ENCODE peak calls at places on chromosome 7, in seven cellular contexts. One of them, this sample, is unnamed.

GRCh38 chr7:84637568-84638338 is 443.2 kb upstream of the SEMA3A start:
- DNase-seq in spleen: peak
- DNase-seq in endothelial cell: no peak
- DNase-seq in dorsolateral prefrontal cortex: no peak
- DNase-seq in MCF 10A: peak
- DNase-seq in B cell: no peak
- DNase-seq in cardiac muscle cell: peak
- DNase-seq in this sample: peak

GRCh38 chr7:117901089-117901797 is 28.0 kb upstream of the CTTNBP2 start:
- DNase-seq in spleen: no peak
- DNase-seq in endothelial cell: no peak
- DNase-seq in dorsolateral prefrontal cortex: no peak
- DNase-seq in MCF 10A: no peak
- DNase-seq in B cell: no peak
- DNase-seq in cardiac muscle cell: no peak
- DNase-seq in this sample: no peak

GRCh38 chr7:29274156-29275017 is 79.8 kb downstream of the CHN2 start:
- DNase-seq in spleen: no peak
- DNase-seq in endothelial cell: no peak
- DNase-seq in dorsolateral prefrontal cortex: peak
- DNase-seq in MCF 10A: no peak
- DNase-seq in B cell: no peak
- DNase-seq in cardiac muscle cell: no peak
- DNase-seq in this sample: no peak

GRCh38 chr7:153331427-153331826 is 571.9 kb downstream of the ACTR3B start:
- DNase-seq in spleen: no peak
- DNase-seq in endothelial cell: no peak
- DNase-seq in dorsolateral prefrontal cortex: no peak
- DNase-seq in MCF 10A: no peak
- DNase-seq in B cell: no peak
- DNase-seq in cardiac muscle cell: no peak
- DNase-seq in this sample: no peak

GRCh38 chr7:93043393-93043985 is 74.3 kb downstream of the SAMD9 start:
- DNase-seq in spleen: peak
- DNase-seq in endothelial cell: peak
- DNase-seq in dorsolateral prefrontal cortex: no peak
- DNase-seq in MCF 10A: peak
- DNase-seq in B cell: no peak
- DNase-seq in cardiac muscle cell: no peak
- DNase-seq in this sample: peak

GRCh38 chr7:108415821-108416536 is 40.3 kb downstream of the NRCAM start:
- DNase-seq in spleen: no peak
- DNase-seq in endothelial cell: no peak
- DNase-seq in dorsolateral prefrontal cortex: peak
- DNase-seq in MCF 10A: peak
- DNase-seq in B cell: peak
- DNase-seq in cardiac muscle cell: no peak
- DNase-seq in this sample: no peak

GRCh38 chr7:51186531-51186930 is 130.1 kb downstream of the COBL start:
- DNase-seq in spleen: peak
- DNase-seq in endothelial cell: no peak
- DNase-seq in dorsolateral prefrontal cortex: peak
- DNase-seq in MCF 10A: no peak
- DNase-seq in B cell: no peak
- DNase-seq in cardiac muscle cell: peak
- DNase-seq in this sample: no peak

GRCh38 chr7:47375590-47375989 is 206.3 kb downstream of the TNS3 start:
- DNase-seq in spleen: no peak
- DNase-seq in endothelial cell: no peak
- DNase-seq in dorsolateral prefrontal cortex: no peak
- DNase-seq in MCF 10A: no peak
- DNase-seq in B cell: no peak
- DNase-seq in cardiac muscle cell: no peak
- DNase-seq in this sample: no peak

GRCh38 chr7:45225560-45226335 is 68.2 kb downstream of the RAMP3 start:
- DNase-seq in spleen: no peak
- DNase-seq in endothelial cell: no peak
- DNase-seq in dorsolateral prefrontal cortex: no peak
- DNase-seq in MCF 10A: no peak
- DNase-seq in B cell: no peak
- DNase-seq in cardiac muscle cell: no peak
- DNase-seq in this sample: no peak

GRCh38 chr7:90458104-90458503 is 11.3 kb upstream of the PTTG1IP2 start:
- DNase-seq in spleen: no peak
- DNase-seq in endothelial cell: no peak
- DNase-seq in dorsolateral prefrontal cortex: no peak
- DNase-seq in MCF 10A: no peak
- DNase-seq in B cell: no peak
- DNase-seq in cardiac muscle cell: no peak
- DNase-seq in this sample: no peak

GRCh38 chr7:22945584-22945983 is 68.3 kb downstream of the HYCC1 start:
- DNase-seq in spleen: no peak
- DNase-seq in endothelial cell: no peak
- DNase-seq in dorsolateral prefrontal cortex: no peak
- DNase-seq in MCF 10A: no peak
- DNase-seq in B cell: no peak
- DNase-seq in cardiac muscle cell: no peak
- DNase-seq in this sample: no peak

GRCh38 chr7:47587976-47588375 is 6.1 kb upstream of the TNS3 start:
- DNase-seq in spleen: no peak
- DNase-seq in endothelial cell: no peak
- DNase-seq in dorsolateral prefrontal cortex: no peak
- DNase-seq in MCF 10A: no peak
- DNase-seq in B cell: no peak
- DNase-seq in cardiac muscle cell: no peak
- DNase-seq in this sample: no peak

GRCh38 chr7:129778770-129779601 is 167.5 kb downstream of the NRF1 start:
- DNase-seq in spleen: no peak
- DNase-seq in endothelial cell: no peak
- DNase-seq in dorsolateral prefrontal cortex: no peak
- DNase-seq in MCF 10A: peak
- DNase-seq in B cell: peak
- DNase-seq in cardiac muscle cell: no peak
- DNase-seq in this sample: no peak
- TF ChIP-seq CTCF in spleen: no peak
- TF ChIP-seq CTCF in endothelial cell: no peak
- TF ChIP-seq CTCF in dorsolateral prefrontal cortex: no peak
- TF ChIP-seq CTCF in MCF 10A: no peak
- TF ChIP-seq CTCF in B cell: peak
- TF ChIP-seq CTCF in cardiac muscle cell: no peak
- TF ChIP-seq CTCF in this sample: no peak

DNA sequence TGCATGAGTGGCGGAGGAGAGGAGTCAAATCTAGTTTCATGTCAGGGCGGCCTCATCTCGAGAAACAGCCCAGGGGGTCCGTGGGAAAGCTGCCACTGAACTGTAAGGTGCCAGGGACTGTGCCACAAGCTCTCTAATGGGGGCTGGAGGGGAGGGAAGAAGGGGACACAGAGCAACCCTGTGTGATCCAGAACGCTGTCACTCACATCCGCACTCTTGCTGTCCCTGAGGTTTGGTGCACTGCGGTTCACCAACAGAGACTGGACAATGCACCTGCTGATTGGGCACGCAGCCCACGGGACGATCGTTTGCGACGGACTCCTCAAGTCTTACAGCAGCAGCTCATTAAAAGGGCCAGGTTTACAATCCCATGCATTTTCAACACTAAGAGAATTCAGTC is 47.7 kb downstream of the AMZ1 start:
- DNase-seq in spleen: peak
- DNase-seq in endothelial cell: no peak
- DNase-seq in dorsolateral prefrontal cortex: no peak
- DNase-seq in MCF 10A: no peak
- DNase-seq in B cell: no peak
- DNase-seq in cardiac muscle cell: no peak
- DNase-seq in this sample: no peak
- TF ChIP-seq CTCF in spleen: no peak
- TF ChIP-seq CTCF in endothelial cell: no peak
- TF ChIP-seq CTCF in dorsolateral prefrontal cortex: no peak
- TF ChIP-seq CTCF in MCF 10A: no peak
- TF ChIP-seq CTCF in B cell: no peak
- TF ChIP-seq CTCF in cardiac muscle cell: no peak
- TF ChIP-seq CTCF in this sample: no peak

GRCh38 chr7:109456116-109456515 is 886.4 kb downstream of the DNAJB9 start:
- DNase-seq in spleen: no peak
- DNase-seq in endothelial cell: no peak
- DNase-seq in dorsolateral prefrontal cortex: no peak
- DNase-seq in MCF 10A: no peak
- DNase-seq in B cell: no peak
- DNase-seq in cardiac muscle cell: no peak
- DNase-seq in this sample: no peak
- TF ChIP-seq CTCF in spleen: no peak
- TF ChIP-seq CTCF in endothelial cell: no peak
- TF ChIP-seq CTCF in dorsolateral prefrontal cortex: no peak
- TF ChIP-seq CTCF in MCF 10A: no peak
- TF ChIP-seq CTCF in B cell: no peak
- TF ChIP-seq CTCF in cardiac muscle cell: no peak
- TF ChIP-seq CTCF in this sample: no peak

GRCh38 chr7:95545007-95545615 is 51.2 kb downstream of the PDK4 start:
- DNase-seq in spleen: no peak
- DNase-seq in endothelial cell: peak
- DNase-seq in dorsolateral prefrontal cortex: no peak
- DNase-seq in MCF 10A: peak
- DNase-seq in B cell: peak
- DNase-seq in cardiac muscle cell: peak
- DNase-seq in this sample: peak
- TF ChIP-seq CTCF in spleen: peak
- TF ChIP-seq CTCF in endothelial cell: peak
- TF ChIP-seq CTCF in dorsolateral prefrontal cortex: peak
- TF ChIP-seq CTCF in MCF 10A: peak
- TF ChIP-seq CTCF in B cell: no peak
- TF ChIP-seq CTCF in cardiac muscle cell: peak
- TF ChIP-seq CTCF in this sample: peak

GRCh38 chr7:133646493-133647154 is 393.7 kb downstream of the EXOC4 start:
- DNase-seq in spleen: no peak
- DNase-seq in endothelial cell: no peak
- DNase-seq in dorsolateral prefrontal cortex: no peak
- DNase-seq in MCF 10A: no peak
- DNase-seq in B cell: no peak
- DNase-seq in cardiac muscle cell: no peak
- DNase-seq in this sample: no peak

GRCh38 chr7:133638835-133639234 is 386.0 kb downstream of the EXOC4 start:
- DNase-seq in spleen: no peak
- DNase-seq in endothelial cell: no peak
- DNase-seq in dorsolateral prefrontal cortex: no peak
- DNase-seq in MCF 10A: no peak
- DNase-seq in B cell: no peak
- DNase-seq in cardiac muscle cell: no peak
- DNase-seq in this sample: no peak

GRCh38 chr7:133642907-133643306 is 390.0 kb downstream of the EXOC4 start:
- DNase-seq in spleen: no peak
- DNase-seq in endothelial cell: no peak
- DNase-seq in dorsolateral prefrontal cortex: no peak
- DNase-seq in MCF 10A: peak
- DNase-seq in B cell: no peak
- DNase-seq in cardiac muscle cell: no peak
- DNase-seq in this sample: no peak

GRCh38 chr7:133645870-133646492 is 393.1 kb downstream of the EXOC4 start:
- DNase-seq in spleen: no peak
- DNase-seq in endothelial cell: no peak
- DNase-seq in dorsolateral prefrontal cortex: no peak
- DNase-seq in MCF 10A: peak
- DNase-seq in B cell: no peak
- DNase-seq in cardiac muscle cell: no peak
- DNase-seq in this sample: no peak

DNA sequence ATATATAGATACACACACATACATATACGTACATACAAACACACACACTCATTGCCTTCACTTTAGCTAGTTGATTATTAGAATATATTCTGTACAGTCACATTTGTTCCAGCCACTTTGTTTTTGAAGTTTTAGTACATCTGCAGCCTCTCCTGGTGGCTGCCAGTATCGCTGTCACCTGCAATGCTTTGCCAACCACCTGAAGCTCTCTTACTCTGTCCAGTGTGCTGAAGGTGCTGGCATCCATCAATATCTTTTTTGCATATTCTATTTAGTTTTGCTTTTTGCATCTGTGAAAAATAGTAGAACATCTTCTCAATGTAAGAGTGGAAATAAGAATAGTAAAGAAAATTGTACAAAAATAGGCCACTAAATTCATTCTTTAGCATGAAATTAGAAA is 388.6 kb downstream of the EXOC4 start:
- DNase-seq in spleen: no peak
- DNase-seq in endothelial cell: no peak
- DNase-seq in dorsolateral prefrontal cortex: no peak
- DNase-seq in MCF 10A: no peak
- DNase-seq in B cell: no peak
- DNase-seq in cardiac muscle cell: no peak
- DNase-seq in this sample: no peak
- TF ChIP-seq CTCF in spleen: no peak
- TF ChIP-seq CTCF in endothelial cell: no peak
- TF ChIP-seq CTCF in dorsolateral prefrontal cortex: no peak
- TF ChIP-seq CTCF in MCF 10A: no peak
- TF ChIP-seq CTCF in B cell: no peak
- TF ChIP-seq CTCF in cardiac muscle cell: no peak
- TF ChIP-seq CTCF in this sample: no peak

DNA sequence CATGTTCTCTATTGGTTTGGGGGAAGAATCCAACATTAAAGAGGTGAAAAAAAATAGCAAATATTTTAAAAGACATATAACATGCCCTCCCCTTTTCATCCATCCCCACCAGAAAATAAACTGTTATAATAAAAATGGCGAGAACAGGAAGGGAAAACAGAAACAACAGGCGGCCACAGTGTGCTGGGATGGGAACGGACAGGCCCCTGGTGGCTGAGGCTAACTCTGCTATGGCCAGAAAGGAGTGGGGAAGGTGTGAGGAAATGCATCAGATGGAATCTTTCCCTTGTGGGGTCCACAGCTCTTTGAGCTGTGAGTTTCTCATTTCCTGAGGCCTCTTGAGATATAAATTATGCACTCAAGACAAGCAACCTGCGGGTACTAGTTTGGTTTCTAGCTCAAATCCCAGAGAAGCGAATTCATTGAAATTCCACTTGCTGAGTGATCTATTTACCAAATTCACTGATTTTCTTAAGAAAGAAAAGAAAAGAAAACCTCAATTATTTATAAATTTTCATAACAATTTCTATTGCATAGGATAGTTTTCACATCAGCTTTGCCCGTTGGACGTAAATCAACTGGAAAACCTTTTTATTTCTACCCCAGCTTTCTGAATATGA is 139.5 kb downstream of the BMPER start:
- DNase-seq in spleen: no peak
- DNase-seq in endothelial cell: no peak
- DNase-seq in dorsolateral prefrontal cortex: no peak
- DNase-seq in MCF 10A: no peak
- DNase-seq in B cell: no peak
- DNase-seq in cardiac muscle cell: no peak
- DNase-seq in this sample: no peak
- TF ChIP-seq CTCF in spleen: no peak
- TF ChIP-seq CTCF in endothelial cell: no peak
- TF ChIP-seq CTCF in dorsolateral prefrontal cortex: no peak
- TF ChIP-seq CTCF in MCF 10A: no peak
- TF ChIP-seq CTCF in B cell: no peak
- TF ChIP-seq CTCF in cardiac muscle cell: no peak
- TF ChIP-seq CTCF in this sample: no peak

GRCh38 chr7:30434140-30434799 is 44.3 kb downstream of the NOD1 start:
- DNase-seq in spleen: no peak
- DNase-seq in endothelial cell: no peak
- DNase-seq in dorsolateral prefrontal cortex: no peak
- DNase-seq in MCF 10A: no peak
- DNase-seq in B cell: peak
- DNase-seq in cardiac muscle cell: peak
- DNase-seq in this sample: no peak
- TF ChIP-seq CTCF in spleen: no peak
- TF ChIP-seq CTCF in endothelial cell: no peak
- TF ChIP-seq CTCF in dorsolateral prefrontal cortex: no peak
- TF ChIP-seq CTCF in MCF 10A: no peak
- TF ChIP-seq CTCF in B cell: no peak
- TF ChIP-seq CTCF in cardiac muscle cell: no peak
- TF ChIP-seq CTCF in this sample: no peak